ENCODE peak calls at places on chromosomes 5 and 9, in seven cellular contexts. O is tibial nerve, Q is heart left ventricle, V is suprapubic skin, U is thoracic aorta, I is MM.1S, A is left ventricle myocardium inferior. C is an unnamed sample.

GRCh38 chr9:1008256-1008655 is 31.8 kb downstream of the DMRT3 start:
- DNase-seq in O (no peak), Q (no peak), V (no peak), U (no peak), I (no peak), A (no peak), C (no peak)

GRCh38 chr9:95778957-95779356 is 96.5 kb upstream of the ERCC6L2 start:
- DNase-seq in O (peak; percentile 73), Q (no peak), V (no peak), U (no peak), I (no peak), A (peak; percentile 75), C (no peak)

GRCh38 chr5:173715607-173716006 is 99.2 kb upstream of the BOD1 start:
- DNase-seq in O (no peak), Q (no peak), V (no peak), U (no peak), I (no peak), A (no peak), C (no peak)

GRCh38 chr5:1755321-1755949 is 44.2 kb downstream of the MRPL36 start:
- DNase-seq in O (no peak), Q (no peak), V (peak; percentile 26), U (no peak), I (no peak), A (no peak), C (no peak)

GRCh38 chr9:136007906-136008692 is 46.9 kb upstream of the UBAC1 start:
- DNase-seq in O (no peak), Q (no peak), V (no peak), U (no peak), I (no peak), A (no peak), C (no peak)

GRCh38 chr5:39399135-39400036 is 25.4 kb downstream of the DAB2 start:
- DNase-seq in O (peak; percentile 66), Q (no peak), V (no peak), U (no peak), I (no peak), A (no peak), C (no peak)

GRCh38 chr5:163917741-163918140 is 412.3 kb downstream of the MAT2B start:
- DNase-seq in O (no peak), Q (no peak), V (no peak), U (no peak), I (no peak), A (no peak), C (no peak)

GRCh38 chr5:176530983-176531901 is 6.0 kb downstream of the RNF44 start:
- DNase-seq in O (no peak), Q (no peak), V (no peak), U (no peak), I (no peak), A (no peak), C (no peak)

GRCh38 chr5:67149933-67150523 is 46.6 kb downstream of the CD180 start:
- DNase-seq in O (no peak), Q (no peak), V (no peak), U (no peak), I (no peak), A (no peak), C (no peak)

GRCh38 chr9:114811969-114812636 is 6.3 kb upstream of the TNFSF15 start:
- DNase-seq in O (no peak), Q (no peak), V (no peak), U (no peak), I (no peak), A (no peak), C (no peak)

GRCh38 chr9:69120380-69121154 is 53.5 kb upstream of the TJP2 start:
- DNase-seq in O (no peak), Q (peak; percentile 38), V (peak; percentile 79), U (no peak), I (no peak), A (no peak), C (no peak)

GRCh38 chr5:133354323-133355161 is 257.8 kb downstream of the FSTL4 start:
- DNase-seq in O (no peak), Q (no peak), V (no peak), U (no peak), I (no peak), A (no peak), C (no peak)

GRCh38 chr5:141040093-141040762 is 10.9 kb upstream of the PCDHB1 start:
- DNase-seq in O (peak; percentile 25), Q (peak; percentile 16), V (no peak), U (no peak), I (peak; percentile 47), A (peak; percentile 20), C (no peak)

GRCh38 chr5:1779782-1780620 is 19.6 kb downstream of the MRPL36 start:
- DNase-seq in O (no peak), Q (no peak), V (peak; percentile 37), U (no peak), I (no peak), A (no peak), C (no peak)

GRCh38 chr9:131484051-131484445 is 18.7 kb upstream of the POMT1 start:
- DNase-seq in O (no peak), Q (no peak), V (no peak), U (no peak), I (no peak), A (no peak), C (no peak)

GRCh38 chr5:69493235-69493925 is 790 bp downstream of the OCLN start:
- DNase-seq in O (no peak), Q (peak; percentile 7), V (no peak), U (no peak), I (peak; percentile 26), A (no peak), C (no peak)

GRCh38 chr5:43191740-43192557 is at the start of gene NIM1K:
- DNase-seq in O (peak; percentile 15), Q (peak; percentile 64), V (peak; percentile 83), U (peak; percentile 4), I (peak; percentile 29), A (peak; percentile 68), C (peak; percentile 12)

GRCh38 chr5:178421699-178422399 is 168.3 kb downstream of the COL23A1 start:
- DNase-seq in O (no peak), Q (no peak), V (no peak), U (no peak), I (no peak), A (no peak), C (no peak)

DNA sequence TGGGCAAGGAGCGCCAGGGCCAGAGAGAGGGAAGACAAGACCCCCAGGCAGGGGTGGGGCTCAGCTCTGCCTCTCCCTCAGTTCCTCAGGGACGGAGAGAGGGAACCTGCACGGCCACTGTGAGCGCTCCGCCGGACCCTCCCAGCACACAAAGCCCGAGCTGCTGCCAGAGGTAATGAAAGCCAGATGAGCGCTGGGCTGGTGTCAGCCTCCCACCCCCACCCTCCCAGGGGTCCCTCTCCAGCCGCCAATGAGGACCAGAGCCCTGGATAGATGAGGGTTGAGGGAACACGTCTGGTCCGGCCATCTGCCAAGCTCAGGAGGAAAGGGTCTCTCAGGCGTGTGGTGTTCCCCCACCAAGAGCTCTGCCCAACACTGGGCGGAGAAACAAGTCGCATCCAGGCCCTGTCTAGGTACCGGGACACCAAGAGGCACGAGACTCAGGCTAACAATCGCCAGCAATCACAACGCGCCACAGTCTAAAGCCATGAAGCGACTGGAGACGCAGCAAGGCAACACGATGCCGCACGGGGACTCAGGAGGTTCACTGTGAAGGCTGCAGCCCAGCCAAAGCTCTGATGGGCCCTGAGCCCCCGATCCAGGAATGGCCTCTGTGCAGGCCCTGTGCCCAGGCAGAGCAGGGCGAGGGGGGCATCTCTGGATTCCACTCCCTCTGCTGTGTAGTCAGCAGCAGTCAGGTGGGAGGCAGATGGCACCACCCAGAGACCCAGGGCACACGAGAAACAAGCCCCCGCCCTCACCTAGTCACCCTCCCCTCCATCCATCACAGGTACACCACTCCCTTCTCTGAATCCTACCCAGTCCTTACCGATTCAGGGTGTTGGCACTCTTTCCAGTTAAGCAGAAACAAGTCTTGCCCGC is 1.3 kb downstream of the RALGDS start:
- DNase-seq in O (no peak), Q (no peak), V (peak; percentile 86), U (no peak), I (no peak), A (peak; percentile 42), C (no peak)
- H3K27ac ChIP-seq in O (peak overlapping the region; percentile 94), Q (peak overlapping the region; percentile 92), V (peak overlapping the region; percentile 98), U (no peak overlapping the region), I (no peak overlapping the region), A (peak overlapping the region; percentile 95), C (no peak overlapping the region)

DNA sequence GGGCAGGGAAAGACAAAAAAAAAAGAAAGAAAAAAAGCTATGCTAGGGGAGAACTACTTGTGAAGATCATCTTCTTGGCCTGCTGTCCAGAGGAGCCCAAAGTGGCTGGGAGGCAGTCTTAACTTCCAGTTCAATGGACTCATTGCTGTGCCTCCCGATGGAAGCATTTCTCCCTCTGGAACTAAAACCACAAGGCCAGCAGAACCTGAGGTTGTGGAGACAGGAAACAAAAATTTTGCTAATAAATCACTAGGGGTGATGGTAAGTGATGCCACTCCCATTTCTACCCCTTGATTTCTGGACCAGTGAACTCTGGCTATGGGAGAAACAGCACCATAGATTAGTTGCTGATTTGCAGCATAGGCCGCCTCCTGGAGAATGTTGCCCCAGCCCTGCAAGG is 123.4 kb upstream of the NFIL3 start:
- DNase-seq in O (no peak), Q (no peak), V (no peak), U (no peak), I (no peak), A (no peak), C (no peak)
- H3K27ac ChIP-seq in O (no peak overlapping the region), Q (no peak overlapping the region), V (no peak overlapping the region), U (no peak overlapping the region), I (no peak overlapping the region), A (no peak overlapping the region), C (no peak overlapping the region)

DNA sequence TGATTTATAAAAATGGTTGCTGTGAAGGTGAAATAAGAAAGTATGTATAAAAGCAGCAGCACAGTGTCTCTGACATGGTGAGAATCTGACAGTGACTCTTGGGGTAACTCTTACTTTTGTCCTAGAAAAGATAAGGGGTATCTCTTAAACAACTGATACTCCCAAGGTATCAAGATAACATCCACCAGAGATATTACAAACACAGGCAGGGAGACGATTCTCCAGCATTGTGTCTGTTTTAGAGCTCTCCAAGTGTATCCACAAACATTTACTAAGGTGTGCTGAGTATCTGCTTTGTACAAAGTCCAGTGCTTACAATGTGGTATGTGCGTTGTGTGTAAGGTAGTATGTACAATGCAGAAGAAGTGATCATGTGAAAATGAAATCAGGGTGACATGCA is 4.3 kb upstream of the TMEM245 start:
- DNase-seq in O (no peak), Q (no peak), V (no peak), U (no peak), I (no peak), A (no peak), C (no peak)
- H3K27ac ChIP-seq in O (no peak overlapping the region), Q (no peak overlapping the region), V (no peak overlapping the region), U (no peak overlapping the region), I (no peak overlapping the region), A (no peak overlapping the region), C (no peak overlapping the region)

GRCh38 chr9:38128752-38129270 is 59.8 kb upstream of the SHB start:
- DNase-seq in O (no peak), Q (no peak), V (no peak), U (no peak), I (no peak), A (no peak), C (no peak)

GRCh38 chr9:38131729-38132128 is 62.7 kb upstream of the SHB start:
- DNase-seq in O (no peak), Q (no peak), V (no peak), U (no peak), I (no peak), A (no peak), C (no peak)

GRCh38 chr9:38127271-38127839 is 58.3 kb upstream of the SHB start:
- DNase-seq in O (no peak), Q (no peak), V (no peak), U (no peak), I (no peak), A (no peak), C (no peak)

GRCh38 chr9:38130724-38131123 is 61.7 kb upstream of the SHB start:
- DNase-seq in O (no peak), Q (no peak), V (no peak), U (no peak), I (no peak), A (no peak), C (no peak)

GRCh38 chr9:38129366-38129765 is 60.3 kb upstream of the SHB start:
- DNase-seq in O (no peak), Q (no peak), V (no peak), U (no peak), I (no peak), A (no peak), C (no peak)
- H3K27ac ChIP-seq in O (no peak overlapping the region), Q (no peak overlapping the region), V (no peak overlapping the region), U (no peak overlapping the region), I (no peak overlapping the region), A (no peak overlapping the region), C (no peak overlapping the region)

C was measured in effector memory CD4-positive, alpha-beta T cell.